ENCODE peak calls at places on chromosomes 11 and 22, in four cellular contexts. L is left ventricle myocardium superior, A is mesothelial cell of epicardium, I is right atrium auricular region. Q is an unnamed sample.

GRCh38 chr22:48057116-48057835 is 1294.8 kb downstream of the TBC1D22A start:
- DNase-seq in A (no peak), I (no peak), L (no peak), Q (no peak)

GRCh38 chr11:10351768-10352641 is 47.1 kb downstream of the ADM start:
- DNase-seq in L (peak; percentile 61), I (peak; percentile 87), A (no peak), Q (peak; percentile 69)

GRCh38 chr11:61041755-61042518 is 60.4 kb upstream of the CD5 start:
- DNase-seq in I (no peak), A (peak; percentile 54), L (peak; percentile 43), Q (no peak)

GRCh38 chr11:126628790-126629621 is 273.5 kb downstream of the ST3GAL4 start:
- DNase-seq in I (no peak), A (no peak), L (no peak), Q (no peak)

GRCh38 chr11:16392646-16393045 is 36.3 kb upstream of the SOX6 start:
- DNase-seq in L (no peak), A (no peak), I (no peak), Q (no peak)

GRCh38 chr11:33976351-33977199 is 75.0 kb upstream of the CAPRIN1 start:
- DNase-seq in L (no peak), I (no peak), A (no peak), Q (no peak)

GRCh38 chr22:31840581-31840980 is 86.8 kb downstream of the DEPDC5 start:
- DNase-seq in L (no peak), A (no peak), I (no peak), Q (no peak)

GRCh38 chr22:22023581-22024137 is 41.1 kb upstream of the TOP3B start:
- DNase-seq in I (no peak), L (no peak), A (no peak), Q (no peak)

GRCh38 chr22:40453676-40454075 is 83.3 kb downstream of the SGSM3 start:
- DNase-seq in L (no peak), I (no peak), A (no peak), Q (no peak)

GRCh38 chr11:115660072-115660805 is 156.0 kb upstream of the CADM1 start:
- DNase-seq in L (no peak), I (no peak), A (no peak), Q (no peak)

GRCh38 chr11:41058138-41058537 is 401.3 kb downstream of the LRRC4C start:
- DNase-seq in L (no peak), A (no peak), I (no peak), Q (no peak)

GRCh38 chr11:91795139-91795887 is 429.3 kb upstream of the FAT3 start:
- DNase-seq in A (no peak), I (no peak), L (no peak), Q (no peak)

GRCh38 chr22:19843107-19843856 is 11.4 kb downstream of the GNB1L start:
- DNase-seq in I (peak; percentile 51), L (no peak), A (peak; percentile 39), Q (no peak)

GRCh38 chr11:11659567-11660341 is 37.9 kb upstream of the GALNT18 start:
- DNase-seq in L (no peak), A (no peak), I (no peak), Q (no peak)

GRCh38 chr22:44130076-44130711 is 50.5 kb upstream of the PARVG start:
- DNase-seq in L (no peak), I (no peak), A (no peak), Q (no peak)

GRCh38 chr22:40504285-40505249 is 132.0 kb downstream of the MRTFA start:
- DNase-seq in A (no peak), I (no peak), L (no peak), Q (no peak)

GRCh38 chr22:50089231-50090140 is at the start of gene MOV10L1:
- DNase-seq in A (no peak), L (no peak), I (peak; percentile 64), Q (no peak)

GRCh38 chr11:46248270-46249102 is 29.0 kb upstream of the CREB3L1 start:
- DNase-seq in I (no peak), A (no peak), L (no peak), Q (no peak)

GRCh38 chr22:38097557-38098409 is 12.7 kb downstream of the BAIAP2L2 start:
- DNase-seq in I (no peak), L (peak; percentile 30), A (no peak), Q (no peak)

GRCh38 chr11:120546312-120547205 is 35.0 kb downstream of the GRIK4 start:
- DNase-seq in A (no peak), L (no peak), I (peak; percentile 77), Q (no peak)

GRCh38 chr11:69297926-69298777 is 4.2 kb downstream of the MYEOV start:
- DNase-seq in A (no peak), L (peak; percentile 86), I (peak; percentile 93), Q (no peak)

GRCh38 chr11:116472661-116473060 is 300.1 kb downstream of the BUD13 start:
- DNase-seq in L (no peak), A (no peak), I (no peak), Q (no peak)

GRCh38 chr11:83724704-83725114 is 438.5 kb upstream of the CCDC90B start:
- DNase-seq in L (no peak), A (no peak), I (no peak), Q (no peak)

GRCh38 chr11:8094656-8095055 is 13.6 kb downstream of the TUB start:
- DNase-seq in L (no peak), I (peak; percentile 49), A (peak; percentile 32), Q (no peak)

GRCh38 chr11:28903716-28904115 is 795.5 kb downstream of the METTL15 start:
- DNase-seq in A (no peak), I (no peak), L (no peak), Q (no peak)

GRCh38 chr11:46420513-46420912 is 28.9 kb upstream of the CHRM4 start:
- DNase-seq in L (no peak), A (no peak), I (no peak), Q (no peak)

GRCh38 chr11:38014405-38014804 is 1416.4 kb upstream of the RAG2 start:
- DNase-seq in A (no peak), L (no peak), I (no peak), Q (no peak)

Q was measured in NCI-H1930.